ENCODE peak calls at places on chromosomes 13 and 19, in ten cellular contexts. One of them, this sample, is unnamed.

GRCh38 chr19:49064768-49065611 is at the start of gene NTF4:
- DNase-seq in neural progenitor cell: peak; percentile 88
- DNase-seq in PC-3: peak; percentile 23
- DNase-seq in small intestine: peak; percentile 27
- DNase-seq in aorta: no peak
- DNase-seq in CD4-positive, alpha-beta memory T cell: no peak
- DNase-seq in K562: peak; percentile 41
- DNase-seq in hepatocyte: peak; percentile 83
- DNase-seq in A549: peak; percentile 61
- DNase-seq in right cardiac atrium: peak; percentile 64
- DNase-seq in this sample: no peak

GRCh38 chr13:30809787-30810186 is 74.4 kb downstream of the ALOX5AP start:
- DNase-seq in PC-3: no peak
- DNase-seq in aorta: no peak
- DNase-seq in K562: no peak
- DNase-seq in hepatocyte: no peak
- DNase-seq in right cardiac atrium: no peak
- DNase-seq in A549: no peak
- DNase-seq in small intestine: no peak
- DNase-seq in CD4-positive, alpha-beta memory T cell: no peak
- DNase-seq in neural progenitor cell: no peak
- DNase-seq in this sample: no peak

GRCh38 chr19:33390120-33390907 is 16.8 kb downstream of the CEBPG start:
- DNase-seq in A549: no peak
- DNase-seq in K562: no peak
- DNase-seq in right cardiac atrium: peak; percentile 89
- DNase-seq in neural progenitor cell: no peak
- DNase-seq in small intestine: no peak
- DNase-seq in aorta: peak; percentile 84
- DNase-seq in PC-3: no peak
- DNase-seq in hepatocyte: no peak
- DNase-seq in CD4-positive, alpha-beta memory T cell: no peak
- DNase-seq in this sample: no peak

GRCh38 chr13:46951516-46951915 is 54.7 kb upstream of the HTR2A start:
- DNase-seq in right cardiac atrium: no peak
- DNase-seq in K562: no peak
- DNase-seq in small intestine: no peak
- DNase-seq in PC-3: peak; percentile 94
- DNase-seq in neural progenitor cell: no peak
- DNase-seq in A549: no peak
- DNase-seq in hepatocyte: no peak
- DNase-seq in aorta: no peak
- DNase-seq in CD4-positive, alpha-beta memory T cell: no peak
- DNase-seq in this sample: no peak

GRCh38 chr13:26678330-26678729 is 82.3 kb downstream of the GPR12 start:
- DNase-seq in CD4-positive, alpha-beta memory T cell: no peak
- DNase-seq in neural progenitor cell: no peak
- DNase-seq in small intestine: no peak
- DNase-seq in A549: no peak
- DNase-seq in hepatocyte: no peak
- DNase-seq in PC-3: no peak
- DNase-seq in K562: no peak
- DNase-seq in aorta: no peak
- DNase-seq in right cardiac atrium: no peak
- DNase-seq in this sample: no peak

GRCh38 chr13:100751826-100752225 is 77.2 kb upstream of the TMTC4 start:
- DNase-seq in small intestine: no peak
- DNase-seq in neural progenitor cell: no peak
- DNase-seq in aorta: no peak
- DNase-seq in K562: peak; percentile 2
- DNase-seq in CD4-positive, alpha-beta memory T cell: no peak
- DNase-seq in hepatocyte: no peak
- DNase-seq in A549: no peak
- DNase-seq in right cardiac atrium: no peak
- DNase-seq in PC-3: no peak
- DNase-seq in this sample: no peak

GRCh38 chr13:23985060-23985459 is 87.8 kb upstream of the C1QTNF9B start:
- DNase-seq in A549: no peak
- DNase-seq in K562: no peak
- DNase-seq in CD4-positive, alpha-beta memory T cell: no peak
- DNase-seq in small intestine: no peak
- DNase-seq in PC-3: no peak
- DNase-seq in aorta: no peak
- DNase-seq in right cardiac atrium: no peak
- DNase-seq in neural progenitor cell: no peak
- DNase-seq in hepatocyte: no peak
- DNase-seq in this sample: no peak

GRCh38 chr19:48095637-48096175 is 14.9 kb downstream of the PLA2G4C start:
- DNase-seq in right cardiac atrium: no peak
- DNase-seq in CD4-positive, alpha-beta memory T cell: no peak
- DNase-seq in K562: no peak
- DNase-seq in small intestine: no peak
- DNase-seq in PC-3: no peak
- DNase-seq in neural progenitor cell: no peak
- DNase-seq in A549: no peak
- DNase-seq in aorta: no peak
- DNase-seq in hepatocyte: no peak
- DNase-seq in this sample: no peak

GRCh38 chr13:33323766-33324525 is 38.4 kb upstream of the STARD13 start:
- DNase-seq in CD4-positive, alpha-beta memory T cell: no peak
- DNase-seq in aorta: no peak
- DNase-seq in A549: no peak
- DNase-seq in PC-3: no peak
- DNase-seq in small intestine: no peak
- DNase-seq in right cardiac atrium: no peak
- DNase-seq in hepatocyte: no peak
- DNase-seq in K562: no peak
- DNase-seq in neural progenitor cell: no peak
- DNase-seq in this sample: no peak

GRCh38 chr19:10007811-10008211 is 2.5 kb downstream of the COL5A3 start:
- DNase-seq in CD4-positive, alpha-beta memory T cell: no peak
- DNase-seq in PC-3: no peak
- DNase-seq in K562: no peak
- DNase-seq in hepatocyte: no peak
- DNase-seq in neural progenitor cell: no peak
- DNase-seq in A549: no peak
- DNase-seq in aorta: no peak
- DNase-seq in small intestine: no peak
- DNase-seq in right cardiac atrium: peak; percentile 64
- DNase-seq in this sample: no peak

GRCh38 chr13:89401209-89401810 is 1730.1 kb downstream of the SLITRK5 start:
- DNase-seq in small intestine: no peak
- DNase-seq in hepatocyte: peak; percentile 34
- DNase-seq in K562: no peak
- DNase-seq in right cardiac atrium: no peak
- DNase-seq in neural progenitor cell: no peak
- DNase-seq in A549: no peak
- DNase-seq in PC-3: peak; percentile 61
- DNase-seq in CD4-positive, alpha-beta memory T cell: no peak
- DNase-seq in aorta: no peak
- DNase-seq in this sample: no peak

GRCh38 chr13:89393758-89394157 is 1722.6 kb downstream of the SLITRK5 start:
- DNase-seq in A549: no peak
- DNase-seq in CD4-positive, alpha-beta memory T cell: no peak
- DNase-seq in hepatocyte: no peak
- DNase-seq in K562: no peak
- DNase-seq in right cardiac atrium: no peak
- DNase-seq in small intestine: no peak
- DNase-seq in neural progenitor cell: no peak
- DNase-seq in aorta: no peak
- DNase-seq in PC-3: no peak
- DNase-seq in this sample: no peak

GRCh38 chr19:3062165-3063105 is at the start of gene TLE5:
- DNase-seq in A549: no peak
- DNase-seq in PC-3: peak; percentile 47
- DNase-seq in small intestine: peak; percentile 77
- DNase-seq in neural progenitor cell: peak; percentile 80
- DNase-seq in right cardiac atrium: peak; percentile 93
- DNase-seq in K562: peak; percentile 74
- DNase-seq in hepatocyte: peak; percentile 86
- DNase-seq in aorta: peak; percentile 88
- DNase-seq in CD4-positive, alpha-beta memory T cell: peak; percentile 81
- DNase-seq in this sample: peak; percentile 77

GRCh38 chr13:23889598-23890224 is 511 bp upstream of the MIPEP start:
- DNase-seq in K562: no peak
- DNase-seq in neural progenitor cell: peak; percentile 46
- DNase-seq in hepatocyte: no peak
- DNase-seq in right cardiac atrium: no peak
- DNase-seq in PC-3: peak; percentile 21
- DNase-seq in small intestine: peak; percentile 3
- DNase-seq in CD4-positive, alpha-beta memory T cell: no peak
- DNase-seq in aorta: no peak
- DNase-seq in A549: no peak
- DNase-seq in this sample: no peak

GRCh38 chr19:13054605-13055212 is 47.9 kb downstream of the LYL1 start:
- DNase-seq in PC-3: no peak
- DNase-seq in right cardiac atrium: peak; percentile 70
- DNase-seq in small intestine: no peak
- DNase-seq in CD4-positive, alpha-beta memory T cell: no peak
- DNase-seq in K562: no peak
- DNase-seq in aorta: no peak
- DNase-seq in A549: no peak
- DNase-seq in hepatocyte: no peak
- DNase-seq in neural progenitor cell: no peak
- DNase-seq in this sample: no peak

GRCh38 chr19:43425567-43426392 is 11.1 kb downstream of the TEX101 start:
- DNase-seq in CD4-positive, alpha-beta memory T cell: no peak
- DNase-seq in aorta: no peak
- DNase-seq in K562: peak; percentile 15
- DNase-seq in neural progenitor cell: peak; percentile 41
- DNase-seq in right cardiac atrium: no peak
- DNase-seq in PC-3: peak; percentile 49
- DNase-seq in small intestine: peak; percentile 96
- DNase-seq in A549: no peak
- DNase-seq in hepatocyte: peak; percentile 36
- DNase-seq in this sample: no peak

DNA sequence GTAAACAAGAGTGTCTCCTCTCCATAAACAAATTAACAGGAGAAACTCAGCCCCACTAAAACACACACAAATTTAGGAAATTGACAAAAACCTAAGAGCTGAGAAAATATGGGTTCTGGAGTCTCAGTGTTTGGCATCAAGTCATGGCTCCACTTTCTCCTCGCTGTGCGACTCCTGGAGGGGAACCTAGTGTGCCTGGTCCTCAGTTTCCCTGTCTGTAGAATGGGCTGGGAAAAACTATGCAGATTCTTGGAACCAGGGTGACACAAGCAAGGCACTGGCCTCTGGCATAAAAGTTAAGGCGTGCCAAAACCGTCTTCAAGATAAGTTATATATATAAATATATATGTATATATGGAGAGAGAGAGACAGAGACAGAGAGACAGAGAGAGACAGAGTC is 83.9 kb downstream of the INSR start:
- DNase-seq in K562: no peak
- DNase-seq in right cardiac atrium: no peak
- DNase-seq in small intestine: no peak
- DNase-seq in CD4-positive, alpha-beta memory T cell: no peak
- DNase-seq in PC-3: no peak
- DNase-seq in aorta: no peak
- DNase-seq in hepatocyte: no peak
- DNase-seq in neural progenitor cell: no peak
- DNase-seq in A549: no peak
- DNase-seq in this sample: no peak
- H3K4me1 ChIP-seq in K562: no peaks in the 10 kb centered on the region
- H3K4me1 ChIP-seq in right cardiac atrium: peaks cover 16% of the 10 kb centered on the region
- H3K4me1 ChIP-seq in small intestine: no peaks in the 10 kb centered on the region
- H3K4me1 ChIP-seq in CD4-positive, alpha-beta memory T cell: peaks cover 7% of the 10 kb centered on the region
- H3K4me1 ChIP-seq in PC-3: no peaks in the 10 kb centered on the region
- H3K4me1 ChIP-seq in aorta: peaks cover 4% of the 10 kb centered on the region
- H3K4me1 ChIP-seq in hepatocyte: peaks cover 32% of the 10 kb centered on the region
- H3K4me1 ChIP-seq in neural progenitor cell: no peaks in the 10 kb centered on the region
- H3K4me1 ChIP-seq in A549: no peaks in the 10 kb centered on the region
- H3K4me1 ChIP-seq in this sample: no peaks in the 10 kb centered on the region

DNA sequence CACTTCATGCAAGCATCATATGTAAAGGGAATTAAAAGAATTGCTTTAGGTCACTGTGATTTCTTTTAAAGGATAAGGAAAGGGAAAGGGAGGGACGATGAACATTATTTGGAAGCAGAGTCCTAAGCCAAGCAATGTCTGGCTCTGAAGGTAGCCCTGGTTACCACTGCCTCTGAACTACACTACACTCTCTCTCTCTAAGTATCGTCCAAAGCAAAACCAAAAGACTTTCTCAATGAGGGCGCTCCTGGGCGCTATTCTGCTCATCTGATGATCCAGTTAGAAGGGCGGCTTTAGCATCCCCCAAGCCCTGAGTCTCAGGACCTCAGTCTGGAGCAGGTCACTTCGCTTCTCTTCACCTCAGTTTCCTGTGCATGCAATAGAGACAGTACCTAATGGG is 26.2 kb downstream of the FOXO1 start:
- DNase-seq in small intestine: no peak
- DNase-seq in aorta: no peak
- DNase-seq in K562: no peak
- DNase-seq in A549: no peak
- DNase-seq in PC-3: no peak
- DNase-seq in hepatocyte: no peak
- DNase-seq in CD4-positive, alpha-beta memory T cell: no peak
- DNase-seq in right cardiac atrium: no peak
- DNase-seq in neural progenitor cell: no peak
- DNase-seq in this sample: no peak
- H3K4me1 ChIP-seq in small intestine: peaks cover 2% of the 10 kb centered on the region
- H3K4me1 ChIP-seq in aorta: peaks cover 15% of the 10 kb centered on the region
- H3K4me1 ChIP-seq in K562: no peaks in the 10 kb centered on the region
- H3K4me1 ChIP-seq in A549: peaks cover 16% of the 10 kb centered on the region
- H3K4me1 ChIP-seq in PC-3: peaks cover 3% of the 10 kb centered on the region
- H3K4me1 ChIP-seq in hepatocyte: peaks cover 23% of the 10 kb centered on the region
- H3K4me1 ChIP-seq in CD4-positive, alpha-beta memory T cell: peaks cover 98% of the 10 kb centered on the region
- H3K4me1 ChIP-seq in right cardiac atrium: peaks cover 18% of the 10 kb centered on the region
- H3K4me1 ChIP-seq in neural progenitor cell: peaks cover 39% of the 10 kb centered on the region
- H3K4me1 ChIP-seq in this sample: no peaks in the 10 kb centered on the region

GRCh38 chr13:74135306-74136088 is 1.3 kb upstream of the KLF12 start:
- DNase-seq in right cardiac atrium: peak; percentile 90
- DNase-seq in small intestine: peak; percentile 56
- DNase-seq in CD4-positive, alpha-beta memory T cell: peak; percentile 58
- DNase-seq in PC-3: peak; percentile 63
- DNase-seq in neural progenitor cell: peak; percentile 93
- DNase-seq in aorta: peak; percentile 91
- DNase-seq in K562: peak; percentile 44
- DNase-seq in hepatocyte: peak; percentile 90
- DNase-seq in A549: peak; percentile 33
- DNase-seq in this sample: peak; percentile 72
- H3K4me1 ChIP-seq in right cardiac atrium: no peaks in the 10 kb centered on the region
- H3K4me1 ChIP-seq in small intestine: no peaks in the 10 kb centered on the region
- H3K4me1 ChIP-seq in CD4-positive, alpha-beta memory T cell: peaks cover 23% of the 10 kb centered on the region
- H3K4me1 ChIP-seq in PC-3: peaks cover 25% of the 10 kb centered on the region
- H3K4me1 ChIP-seq in neural progenitor cell: peaks cover 8% of the 10 kb centered on the region
- H3K4me1 ChIP-seq in aorta: peaks cover 3% of the 10 kb centered on the region
- H3K4me1 ChIP-seq in K562: peaks cover 10% of the 10 kb centered on the region
- H3K4me1 ChIP-seq in hepatocyte: peaks cover 12% of the 10 kb centered on the region
- H3K4me1 ChIP-seq in A549: peaks cover 6% of the 10 kb centered on the region
- H3K4me1 ChIP-seq in this sample: peaks cover 35% of the 10 kb centered on the region

DNA sequence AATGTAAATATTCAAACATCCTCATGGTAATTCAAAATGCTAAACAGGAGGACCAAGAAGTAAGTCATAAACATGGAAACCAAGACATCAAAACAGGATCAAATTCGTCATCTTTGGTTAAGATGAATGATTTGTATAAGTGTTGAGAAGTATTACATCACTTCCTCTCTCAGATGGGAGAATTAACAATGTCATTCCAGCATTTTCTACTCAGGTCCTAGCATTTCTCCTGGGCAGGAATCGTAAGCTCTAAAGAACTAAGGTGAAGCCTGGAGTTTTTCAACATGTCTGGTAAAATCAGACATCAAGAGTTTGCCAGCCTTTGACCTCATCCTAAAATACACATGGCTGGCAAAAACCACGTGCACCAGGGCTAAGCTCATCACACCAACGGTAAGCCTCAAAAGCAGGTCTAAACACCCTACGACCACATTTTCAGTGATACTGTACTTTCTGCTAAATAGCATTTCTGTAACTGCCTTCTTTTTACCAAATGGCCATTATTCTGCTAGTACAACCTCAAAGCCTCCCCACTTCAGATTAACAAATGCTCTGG is 24.8 kb downstream of the RANBP3 start:
- DNase-seq in neural progenitor cell: no peak
- DNase-seq in K562: no peak
- DNase-seq in CD4-positive, alpha-beta memory T cell: no peak
- DNase-seq in aorta: no peak
- DNase-seq in right cardiac atrium: no peak
- DNase-seq in A549: no peak
- DNase-seq in PC-3: no peak
- DNase-seq in hepatocyte: no peak
- DNase-seq in small intestine: no peak
- DNase-seq in this sample: no peak
- H3K4me1 ChIP-seq in neural progenitor cell: peaks cover 87% of the 10 kb centered on the region
- H3K4me1 ChIP-seq in K562: peaks cover 37% of the 10 kb centered on the region
- H3K4me1 ChIP-seq in CD4-positive, alpha-beta memory T cell: peaks cover 96% of the 10 kb centered on the region
- H3K4me1 ChIP-seq in aorta: peaks cover 4% of the 10 kb centered on the region
- H3K4me1 ChIP-seq in right cardiac atrium: peaks cover 34% of the 10 kb centered on the region
- H3K4me1 ChIP-seq in A549: peaks cover 30% of the 10 kb centered on the region
- H3K4me1 ChIP-seq in PC-3: no peaks in the 10 kb centered on the region
- H3K4me1 ChIP-seq in hepatocyte: peaks cover 87% of the 10 kb centered on the region
- H3K4me1 ChIP-seq in small intestine: peaks cover 2% of the 10 kb centered on the region
- H3K4me1 ChIP-seq in this sample: peaks cover 32% of the 10 kb centered on the region

This sample was measured in DND-41.